ENCODE peak calls at places on chromosomes 5 and 9, in five cellular contexts. M is A549, N is IMR-90, H is GM12878, T is SK-N-SH. I is an unnamed sample.

GRCh38 chr5:59598547-59598874 is 295.0 kb downstream of the PDE4D start:
- DNase-seq in N (no peak), T (no peak), H (no peak), M (no peak), I (no peak)

GRCh38 chr9:33659915-33660314 is 135.4 kb upstream of the PRSS3 start:
- DNase-seq in H (no peak), M (no peak), N (no peak), T (no peak), I (no peak)

GRCh38 chr5:178274826-178275537 is 42.4 kb upstream of the PHYKPL start:
- DNase-seq in T (no peak), H (no peak), N (no peak), M (no peak), I (no peak)

GRCh38 chr9:76818271-76818670 is 54.0 kb downstream of the PCA3 start:
- DNase-seq in N (peak), T (no peak), H (no peak), M (peak), I (no peak)

GRCh38 chr5:102758576-102758975 is 3.5 kb downstream of the PAM start:
- DNase-seq in T (no peak), H (no peak), M (no peak), N (peak), I (no peak)

GRCh38 chr5:150107909-150108447 is 21.6 kb upstream of the CSF1R start:
- DNase-seq in M (no peak), H (no peak), T (no peak), N (peak), I (no peak)

GRCh38 chr5:149455889-149456409 is 76.9 kb upstream of the IL17B start:
- DNase-seq in T (no peak), M (no peak), H (no peak), N (peak), I (peak)

GRCh38 chr5:64722588-64722987 is 32.3 kb downstream of the SHISAL2B start:
- DNase-seq in N (no peak), M (no peak), T (no peak), H (no peak), I (no peak)

GRCh38 chr5:154652746-154653417 is 102.3 kb upstream of the LARP1 start:
- DNase-seq in N (no peak), M (no peak), H (no peak), T (no peak), I (peak)

GRCh38 chr5:132313378-132313777 is 19.2 kb downstream of the SLC22A4 start:
- DNase-seq in M (no peak), N (peak), T (no peak), H (no peak), I (no peak)

GRCh38 chr5:10332301-10332700 is 21.2 kb upstream of the MARCHF6 start:
- DNase-seq in M (no peak), T (no peak), N (no peak), H (no peak), I (no peak)

GRCh38 chr5:10330511-10331105 is 22.9 kb upstream of the MARCHF6 start:
- DNase-seq in M (no peak), T (no peak), H (no peak), N (no peak), I (no peak)

GRCh38 chr5:10329808-10330481 is 22.2 kb upstream of the CMBL start:
- DNase-seq in T (peak), H (no peak), N (peak), M (no peak), I (no peak)

GRCh38 chr5:10329421-10329807 is 21.7 kb upstream of the CMBL start:
- DNase-seq in M (no peak), H (no peak), T (no peak), N (no peak), I (no peak)

GRCh38 chr5:10331341-10331796 is 22.1 kb upstream of the MARCHF6 start:
- DNase-seq in N (peak), M (no peak), H (no peak), T (no peak), I (no peak)
- TF ChIP-seq RCOR1 in N (no peak), M (no peak), H (no peak), T (no peak), I (no peak)

GRCh38 chr9:137760426-137760825 is 117.2 kb upstream of the CACNA1B start:
- DNase-seq in H (no peak), M (no peak), T (no peak), N (peak), I (no peak)
- TF ChIP-seq RCOR1 in H (no peak), M (no peak), T (no peak), N (no peak), I (no peak)

DNA sequence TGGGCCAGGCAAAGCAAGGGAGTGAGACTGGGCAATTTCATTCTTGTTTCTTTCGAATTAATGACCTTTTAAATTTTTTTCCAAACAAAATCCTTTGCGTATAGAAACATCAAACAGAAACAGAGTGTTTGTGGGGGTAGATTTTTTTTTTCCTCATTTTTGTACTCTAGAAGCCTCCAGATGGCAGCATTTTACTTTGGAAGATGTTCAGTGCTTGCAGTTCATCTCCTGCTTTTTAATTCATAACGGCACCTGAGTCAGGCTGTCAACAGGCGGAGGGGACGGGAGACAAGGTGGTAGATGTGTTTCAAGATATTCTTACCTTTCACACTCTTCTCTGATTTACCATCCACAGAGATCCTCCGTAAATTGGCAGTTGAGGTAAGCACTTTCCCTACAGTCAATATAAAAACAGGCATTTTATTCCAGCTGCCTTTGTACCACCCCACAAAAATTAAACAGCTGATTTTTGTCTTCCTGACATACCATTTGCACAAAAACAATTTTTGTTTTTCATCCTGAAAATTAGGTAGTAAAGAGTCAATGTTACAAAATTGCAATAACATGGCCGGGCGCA is 99.5 kb upstream of the FBXL17 start:
- DNase-seq in T (peak), M (no peak), H (peak), N (peak), I (peak)
- TF ChIP-seq RCOR1 in T (no peak), M (no peak), H (no peak), N (no peak), I (no peak)

DNA sequence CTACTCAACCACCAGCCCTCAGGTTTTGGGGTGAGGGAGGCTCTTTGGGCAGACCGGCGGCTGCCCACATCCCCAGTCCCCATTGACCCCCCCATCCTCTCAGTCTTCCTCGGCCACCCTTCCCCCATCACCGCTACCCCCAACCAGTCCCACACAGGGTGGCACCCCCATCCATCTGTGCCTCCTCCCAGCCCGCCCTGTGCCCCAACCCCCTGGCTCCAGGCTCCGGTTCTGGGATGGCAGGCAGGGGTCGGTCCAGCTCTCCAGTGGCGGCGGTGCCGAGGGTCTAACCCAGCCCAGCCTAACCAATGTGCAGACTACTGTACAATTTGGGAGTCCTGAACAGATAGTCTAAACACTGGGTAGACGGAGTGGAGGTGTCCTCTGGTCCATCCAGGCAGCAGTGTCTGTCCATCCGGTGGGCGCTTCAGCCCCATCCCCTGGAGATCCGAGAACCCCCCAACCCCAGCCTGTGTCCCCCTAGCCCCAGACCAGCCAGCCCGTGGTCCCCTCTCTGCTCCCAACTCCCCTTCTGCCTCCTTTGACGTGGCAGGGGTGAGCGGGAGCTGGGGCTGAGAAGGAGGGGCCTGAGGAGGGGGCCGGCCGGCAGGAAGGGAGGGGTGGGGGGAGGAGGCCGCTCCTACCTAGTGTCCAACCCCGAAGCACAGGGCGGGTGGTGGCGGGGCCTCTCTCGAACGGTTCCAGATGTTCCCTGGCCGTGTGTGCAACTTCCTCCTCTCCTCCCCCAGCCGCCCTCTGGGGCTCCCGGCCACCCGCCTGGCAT is 31.2 kb downstream of the GOLGA2 start:
- DNase-seq in H (no peak), T (peak), M (no peak), N (peak), I (peak)
- TF ChIP-seq RCOR1 in H (no peak), T (no peak), M (no peak), N (no peak), I (no peak)

GRCh38 chr9:111597852-111598729 is 1.4 kb downstream of the PTGR1 start:
- DNase-seq in N (peak), M (peak), T (peak), H (no peak), I (peak)

GRCh38 chr9:111599948-111600343 is 499 bp upstream of the PTGR1 start:
- DNase-seq in H (no peak), N (no peak), M (no peak), T (no peak), I (no peak)

GRCh38 chr9:111599092-111599947 is at the start of gene PTGR1:
- DNase-seq in T (peak), H (no peak), N (peak), M (peak), I (no peak)

GRCh38 chr9:111601237-111602018 is 2.0 kb upstream of the PTGR1 start:
- DNase-seq in M (peak), N (peak), H (no peak), T (no peak), I (peak)

GRCh38 chr9:111598730-111599091 is 736 bp downstream of the PTGR1 start:
- DNase-seq in N (peak), M (no peak), H (no peak), T (no peak), I (no peak)
- TF ChIP-seq RCOR1 in N (no peak), M (no peak), H (no peak), T (no peak), I (no peak)

GRCh38 chr9:10250200-10250599 is 362.6 kb downstream of the PTPRD start:
- DNase-seq in M (no peak), N (no peak), T (no peak), H (no peak), I (no peak)
- TF ChIP-seq RCOR1 in M (no peak), N (no peak), T (no peak), H (no peak), I (no peak)

GRCh38 chr5:97545856-97546570 is 363.0 kb upstream of the RIOK2 start:
- DNase-seq in H (no peak), T (no peak), N (peak), M (no peak), I (no peak)

GRCh38 chr5:97550164-97550563 is 367.1 kb upstream of the RIOK2 start:
- DNase-seq in N (peak), M (no peak), T (no peak), H (no peak), I (no peak)

GRCh38 chr5:97547414-97547813 is 364.4 kb upstream of the RIOK2 start:
- DNase-seq in N (no peak), M (no peak), T (no peak), H (no peak), I (no peak)

GRCh38 chr5:97549496-97549895 is 366.4 kb upstream of the RIOK2 start:
- DNase-seq in M (no peak), N (no peak), T (no peak), H (no peak), I (no peak)

DNA sequence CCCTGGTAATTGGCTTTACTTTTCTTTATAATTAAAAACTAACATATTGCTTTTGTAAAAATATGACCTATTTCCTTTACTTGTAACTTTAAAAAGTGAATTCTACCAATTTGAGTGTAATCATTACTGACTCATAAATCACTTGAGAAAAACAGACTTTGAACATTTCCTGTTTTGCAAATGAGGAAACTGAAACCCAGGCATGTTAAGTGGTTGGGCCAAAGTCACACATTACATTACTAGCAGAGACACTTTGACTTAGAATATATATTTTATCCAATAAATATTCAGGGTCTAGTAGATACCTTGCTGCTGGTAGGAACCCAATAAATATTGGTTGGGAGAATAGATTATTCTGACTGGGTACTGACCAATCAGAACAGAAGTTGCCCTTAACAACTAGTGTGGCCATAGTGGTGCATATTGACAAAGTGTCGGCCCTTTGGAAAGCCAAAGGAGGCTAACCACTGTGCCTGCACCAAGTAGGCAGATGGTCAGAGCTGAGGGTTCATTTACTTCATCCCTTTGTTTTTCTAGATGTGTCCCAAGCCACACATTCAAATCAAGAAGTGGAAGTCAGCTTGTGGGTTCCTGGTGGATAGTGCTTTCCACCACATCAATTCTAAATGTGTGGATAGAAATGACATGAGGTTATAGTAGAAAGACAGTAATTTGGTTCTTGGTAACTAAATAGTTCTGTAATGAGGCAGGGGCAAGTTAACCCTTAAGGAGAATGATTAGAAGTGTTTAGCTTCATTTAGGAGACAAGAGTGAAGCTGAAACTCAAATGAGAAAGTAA is 365.2 kb upstream of the RIOK2 start:
- DNase-seq in N (no peak), T (no peak), M (no peak), H (peak), I (no peak)
- TF ChIP-seq RCOR1 in N (no peak), T (no peak), M (no peak), H (no peak), I (no peak)

GRCh38 chr9:81427870-81428269 is 261.5 kb downstream of the TLE1 start:
- DNase-seq in M (no peak), H (no peak), T (no peak), N (peak), I (no peak)

GRCh38 chr9:81430727-81431126 is 258.6 kb downstream of the TLE1 start:
- DNase-seq in T (no peak), N (peak), M (no peak), H (no peak), I (no peak)

GRCh38 chr9:81431662-81432061 is 257.7 kb downstream of the TLE1 start:
- DNase-seq in M (no peak), N (peak), H (no peak), T (no peak), I (no peak)
- TF ChIP-seq RCOR1 in M (no peak), N (peak), H (no peak), T (no peak), I (no peak)